ENCODE peak calls at places on chromosome 20, in nine cellular contexts. X is lung; W is CD8-positive, alpha-beta memory T cell; Q is Peyer's patch; O is body of pancreas; L is K562; D is heart left ventricle; I is right cardiac atrium; M is H9. F is an unnamed sample. For H3K9me3, the result is how much of the 10 kb centered on the place peaks cover.

GRCh38 chr20:1813674-1814635 is 81.3 kb upstream of the SIRPA start:
- DNase-seq in X (no peak), W (no peak), Q (no peak), O (no peak), L (no peak), D (no peak), I (no peak), M (no peak), F (no peak)

GRCh38 chr20:39081255-39081654 is 119.1 kb downstream of the DHX35 start:
- DNase-seq in X (peak), W (peak), Q (peak), O (peak), L (peak), D (peak), I (peak), M (peak), F (peak)

GRCh38 chr20:22821826-22822225 is 213.3 kb upstream of the SSTR4 start:
- DNase-seq in X (no peak), W (no peak), Q (no peak), O (no peak), L (no peak), D (no peak), I (no peak), M (no peak), F (no peak)

GRCh38 chr20:20799913-20800312 is 87.5 kb upstream of the RALGAPA2 start:
- DNase-seq in X (no peak), W (no peak), Q (no peak), O (no peak), L (no peak), D (no peak), I (no peak), M (no peak), F (no peak)

GRCh38 chr20:36745234-36745926 is 510 bp downstream of the NDRG3 start:
- DNase-seq in X (peak), W (no peak), Q (peak), O (no peak), L (no peak), D (peak), I (peak), M (no peak), F (no peak)

GRCh38 chr20:35607003-35607735 is 8.5 kb upstream of the SPAG4 start:
- DNase-seq in X (no peak), W (no peak), Q (no peak), O (no peak), L (no peak), D (no peak), I (no peak), M (no peak), F (no peak)

GRCh38 chr20:37627060-37627766 is 66.6 kb upstream of the CTNNBL1 start:
- DNase-seq in X (no peak), W (no peak), Q (no peak), O (peak), L (peak), D (peak), I (peak), M (peak), F (peak)

GRCh38 chr20:3032624-3033023 is 10.8 kb upstream of the GNRH2 start:
- DNase-seq in X (no peak), W (no peak), Q (no peak), O (no peak), L (no peak), D (no peak), I (peak), M (no peak), F (no peak)

GRCh38 chr20:37559312-37560027 is 31.8 kb upstream of the BLCAP start:
- DNase-seq in X (no peak), W (no peak), Q (no peak), O (no peak), L (no peak), D (no peak), I (no peak), M (no peak), F (no peak)

GRCh38 chr20:20594171-20594530 is 118.3 kb downstream of the RALGAPA2 start:
- DNase-seq in X (no peak), W (peak), Q (no peak), O (no peak), L (no peak), D (no peak), I (no peak), M (no peak), F (no peak)

GRCh38 chr20:20521736-20522135 is 153.8 kb downstream of the INSM1 start:
- DNase-seq in X (no peak), W (no peak), Q (no peak), O (no peak), L (no peak), D (no peak), I (no peak), M (no peak), F (no peak)

GRCh38 chr20:37257530-37257929 is 4.1 kb downstream of the GHRH start:
- DNase-seq in X (no peak), W (no peak), Q (no peak), O (no peak), L (no peak), D (no peak), I (no peak), M (no peak), F (no peak)

GRCh38 chr20:23246682-23247664 is 103.6 kb upstream of the NXT1 start:
- DNase-seq in X (no peak), W (no peak), Q (no peak), O (no peak), L (no peak), D (no peak), I (peak), M (no peak), F (no peak)

GRCh38 chr20:11173936-11174335 is 500.1 kb upstream of the JAG1 start:
- DNase-seq in X (no peak), W (no peak), Q (no peak), O (no peak), L (no peak), D (no peak), I (no peak), M (no peak), F (no peak)

GRCh38 chr20:53668981-53669380 is 75.3 kb upstream of the ZNF217 start:
- DNase-seq in X (no peak), W (no peak), Q (no peak), O (no peak), L (no peak), D (no peak), I (no peak), M (no peak), F (no peak)

GRCh38 chr20:10642859-10643559 is 30.8 kb downstream of the JAG1 start:
- DNase-seq in X (no peak), W (no peak), Q (no peak), O (no peak), L (no peak), D (no peak), I (no peak), M (no peak), F (no peak)

GRCh38 chr20:4853787-4854295 is 132.1 kb downstream of the PRND start:
- DNase-seq in X (no peak), W (no peak), Q (no peak), O (no peak), L (no peak), D (no peak), I (no peak), M (no peak), F (no peak)

GRCh38 chr20:44733341-44734069 is 12.2 kb upstream of the KCNK15 start:
- DNase-seq in X (peak), W (peak), Q (peak), O (peak), L (peak), D (no peak), I (peak), M (peak), F (no peak)

GRCh38 chr20:25054133-25054820 is 3.7 kb downstream of the ACSS1 start:
- DNase-seq in X (no peak), W (no peak), Q (no peak), O (peak), L (no peak), D (no peak), I (no peak), M (no peak), F (no peak)

GRCh38 chr20:34083137-34083536 is 28.9 kb downstream of the EIF2S2 start:
- DNase-seq in X (peak), W (no peak), Q (no peak), O (peak), L (peak), D (peak), I (peak), M (no peak), F (peak)

GRCh38 chr20:24350923-24351368 is 118.5 kb upstream of the SYNDIG1 start:
- DNase-seq in X (no peak), W (no peak), Q (no peak), O (no peak), L (no peak), D (no peak), I (no peak), M (no peak), F (no peak)

GRCh38 chr20:17611290-17611539 is 41.3 kb downstream of the DSTN start:
- DNase-seq in X (no peak), W (no peak), Q (no peak), O (no peak), L (no peak), D (no peak), I (no peak), M (no peak), F (no peak)

GRCh38 chr20:24502184-24502583 is 32.8 kb downstream of the SYNDIG1 start:
- DNase-seq in X (no peak), W (no peak), Q (no peak), O (peak), L (no peak), D (no peak), I (no peak), M (peak), F (no peak)

DNA sequence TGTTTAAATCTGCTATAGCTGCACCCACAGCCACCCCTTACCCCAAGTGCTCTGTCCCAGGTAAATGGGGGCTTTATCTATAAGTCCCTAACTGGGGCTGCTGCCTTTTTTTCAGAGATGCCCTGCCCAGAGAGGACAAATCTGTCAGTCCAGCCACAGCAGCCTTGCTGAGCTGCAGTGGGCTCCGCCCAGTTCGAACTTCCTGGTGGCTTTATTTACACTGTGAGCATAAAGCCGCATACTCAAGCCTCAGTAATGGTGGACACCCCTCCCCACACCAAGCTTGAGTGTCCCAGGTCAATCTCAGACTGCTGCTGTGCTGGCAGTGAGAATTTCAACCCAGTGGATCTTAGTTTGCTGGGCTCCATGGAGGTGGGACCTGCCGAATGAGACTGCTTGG is 505.2 kb downstream of the CBLN4 start:
- DNase-seq in X (no peak), W (no peak), Q (no peak), O (no peak), L (no peak), D (no peak), I (no peak), M (no peak), F (no peak)
- H3K9me3 ChIP-seq in X (under half), W (under half), Q (under half), O (under half), L (under half), D (under half), I (under half), M (under half), F (under half)

GRCh38 chr20:29301624-29302259 is 1955.7 kb upstream of the DEFB115 start:
- DNase-seq in X (no peak), W (no peak), Q (no peak), O (no peak), L (no peak), D (peak), I (no peak), M (no peak), F (no peak)
- H3K9me3 ChIP-seq in X (under half), W (under half), Q (under half), O (under half), L (under half), D (under half), I (under half), M (half or more), F (half or more)

GRCh38 chr20:32439132-32439829 is 81.2 kb downstream of the ASXL1 start:
- DNase-seq in X (no peak), W (no peak), Q (no peak), O (no peak), L (no peak), D (no peak), I (no peak), M (no peak), F (peak)

GRCh38 chr20:32436968-32437367 is 78.8 kb downstream of the ASXL1 start:
- DNase-seq in X (no peak), W (no peak), Q (peak), O (no peak), L (no peak), D (no peak), I (no peak), M (no peak), F (no peak)

GRCh38 chr20:32438331-32438858 is 80.3 kb downstream of the ASXL1 start:
- DNase-seq in X (no peak), W (no peak), Q (no peak), O (no peak), L (no peak), D (no peak), I (no peak), M (no peak), F (no peak)

GRCh38 chr20:32436142-32436861 is 78.2 kb downstream of the ASXL1 start:
- DNase-seq in X (no peak), W (no peak), Q (no peak), O (no peak), L (no peak), D (no peak), I (no peak), M (no peak), F (no peak)

GRCh38 chr20:32437391-32438074 is 79.4 kb downstream of the ASXL1 start:
- DNase-seq in X (no peak), W (no peak), Q (peak), O (no peak), L (no peak), D (no peak), I (no peak), M (no peak), F (no peak)
- H3K9me3 ChIP-seq in X (under half), W (under half), Q (under half), O (under half), L (under half), D (under half), I (under half), M (under half), F (under half)

GRCh38 chr20:59813126-59813947 is 120.1 kb downstream of the SYCP2 start:
- DNase-seq in X (peak), W (no peak), Q (no peak), O (no peak), L (no peak), D (no peak), I (no peak), M (peak), F (no peak)

GRCh38 chr20:59809630-59810375 is 123.6 kb downstream of the SYCP2 start:
- DNase-seq in X (peak), W (no peak), Q (no peak), O (no peak), L (no peak), D (no peak), I (no peak), M (no peak), F (no peak)

GRCh38 chr20:59812286-59813125 is 120.9 kb downstream of the SYCP2 start:
- DNase-seq in X (peak), W (no peak), Q (no peak), O (no peak), L (no peak), D (no peak), I (no peak), M (peak), F (no peak)

GRCh38 chr20:59810376-59811187 is 122.9 kb downstream of the SYCP2 start:
- DNase-seq in X (peak), W (no peak), Q (no peak), O (no peak), L (peak), D (no peak), I (no peak), M (peak), F (no peak)

DNA sequence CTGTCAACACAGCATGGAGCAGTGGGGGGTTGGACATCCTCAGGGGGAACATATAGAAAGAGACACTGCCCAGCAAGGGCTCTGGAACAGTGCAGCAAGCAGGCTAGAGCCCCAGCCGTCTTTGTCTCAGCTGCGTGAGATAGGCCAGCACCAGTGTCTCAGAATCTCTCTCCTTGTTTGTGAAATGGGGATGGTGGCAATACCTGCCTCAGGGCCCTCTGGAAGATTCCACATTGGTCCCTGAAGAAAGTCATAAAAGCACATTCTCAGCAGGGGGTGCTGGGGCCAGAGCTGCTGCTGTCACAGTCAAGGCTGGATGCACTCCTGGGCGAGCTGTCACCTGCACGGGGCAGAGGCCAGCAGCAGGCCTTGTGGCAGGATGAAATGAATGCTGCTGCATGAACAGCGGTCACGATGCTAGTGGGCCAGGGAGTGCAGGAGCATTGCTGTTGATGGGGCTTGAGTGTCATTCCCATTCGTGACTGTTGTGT is 121.7 kb downstream of the SYCP2 start:
- DNase-seq in X (peak), W (no peak), Q (no peak), O (no peak), L (no peak), D (no peak), I (no peak), M (peak), F (no peak)
- H3K9me3 ChIP-seq in X (under half), W (under half), Q (under half), O (under half), L (under half), D (under half), I (under half), M (under half), F (under half)

GRCh38 chr20:55714082-55714481 is 291.2 kb downstream of the CBLN4 start:
- DNase-seq in X (no peak), W (no peak), Q (no peak), O (no peak), L (no peak), D (no peak), I (peak), M (no peak), F (no peak)
- H3K9me3 ChIP-seq in X (under half), W (under half), Q (under half), O (under half), L (under half), D (under half), I (under half), M (under half), F (under half)

DNA sequence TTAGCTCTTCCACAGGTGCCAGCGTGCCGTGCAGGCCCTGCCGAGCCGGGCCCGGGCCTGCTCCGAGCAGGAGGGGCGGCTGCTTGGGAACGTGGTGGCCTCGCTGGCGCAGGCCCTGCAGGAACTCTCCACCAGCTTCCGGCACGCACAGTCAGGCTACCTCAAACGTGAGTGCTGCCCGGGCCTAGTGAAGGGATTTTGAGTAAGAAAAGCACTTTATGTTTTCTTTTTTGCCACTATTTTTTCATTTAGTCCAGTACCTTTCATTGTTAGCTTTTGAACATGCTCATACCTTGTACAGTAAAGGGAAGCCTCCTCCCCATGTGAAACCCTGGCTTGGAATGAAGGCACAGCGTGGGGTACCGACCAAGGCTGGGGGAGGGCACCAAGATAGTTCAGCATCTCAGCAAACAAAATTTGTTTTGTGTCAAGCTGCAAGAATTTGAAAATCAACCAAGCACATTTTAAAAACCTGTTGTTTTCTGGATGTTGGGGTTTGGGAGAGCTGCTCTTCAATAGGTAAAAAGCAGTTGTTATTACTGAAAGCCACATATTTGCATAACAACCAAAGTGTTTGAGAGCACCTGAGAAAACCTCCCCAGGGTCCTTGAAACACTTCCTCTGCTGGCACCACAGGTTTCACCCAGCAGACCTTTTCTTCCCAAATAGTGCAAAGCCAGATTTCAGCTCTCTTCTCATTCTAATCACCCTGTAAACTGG is 18.4 kb downstream of the STX16 start:
- DNase-seq in X (no peak), W (no peak), Q (no peak), O (no peak), L (no peak), D (no peak), I (no peak), M (peak), F (no peak)
- H3K9me3 ChIP-seq in X (under half), W (under half), Q (under half), O (under half), L (under half), D (under half), I (under half), M (under half), F (under half)

DNA sequence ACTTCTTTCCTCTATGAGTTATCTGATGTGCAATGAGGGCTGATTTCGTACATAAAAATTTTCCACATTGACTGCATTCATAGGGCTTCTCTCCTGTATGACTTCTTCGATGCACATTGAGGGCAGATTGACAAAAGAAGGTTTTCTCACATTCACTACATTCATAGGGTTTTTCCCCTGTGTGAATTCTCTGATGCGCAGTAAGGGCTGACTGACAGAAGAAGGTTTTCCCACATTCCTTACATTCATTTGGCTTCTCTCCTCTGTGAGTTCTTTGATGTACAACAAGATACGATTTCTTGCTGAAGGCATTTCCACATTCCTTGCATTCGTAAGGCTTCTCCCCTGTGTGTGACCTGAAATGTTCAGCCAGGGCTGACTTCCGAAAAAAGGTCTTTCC is 11.4 kb downstream of the ZNF334 start:
- DNase-seq in X (no peak), W (no peak), Q (no peak), O (no peak), L (no peak), D (no peak), I (no peak), M (no peak), F (no peak)
- H3K9me3 ChIP-seq in X (under half), W (under half), Q (under half), O (under half), L (under half), D (under half), I (under half), M (half or more), F (under half)

DNA sequence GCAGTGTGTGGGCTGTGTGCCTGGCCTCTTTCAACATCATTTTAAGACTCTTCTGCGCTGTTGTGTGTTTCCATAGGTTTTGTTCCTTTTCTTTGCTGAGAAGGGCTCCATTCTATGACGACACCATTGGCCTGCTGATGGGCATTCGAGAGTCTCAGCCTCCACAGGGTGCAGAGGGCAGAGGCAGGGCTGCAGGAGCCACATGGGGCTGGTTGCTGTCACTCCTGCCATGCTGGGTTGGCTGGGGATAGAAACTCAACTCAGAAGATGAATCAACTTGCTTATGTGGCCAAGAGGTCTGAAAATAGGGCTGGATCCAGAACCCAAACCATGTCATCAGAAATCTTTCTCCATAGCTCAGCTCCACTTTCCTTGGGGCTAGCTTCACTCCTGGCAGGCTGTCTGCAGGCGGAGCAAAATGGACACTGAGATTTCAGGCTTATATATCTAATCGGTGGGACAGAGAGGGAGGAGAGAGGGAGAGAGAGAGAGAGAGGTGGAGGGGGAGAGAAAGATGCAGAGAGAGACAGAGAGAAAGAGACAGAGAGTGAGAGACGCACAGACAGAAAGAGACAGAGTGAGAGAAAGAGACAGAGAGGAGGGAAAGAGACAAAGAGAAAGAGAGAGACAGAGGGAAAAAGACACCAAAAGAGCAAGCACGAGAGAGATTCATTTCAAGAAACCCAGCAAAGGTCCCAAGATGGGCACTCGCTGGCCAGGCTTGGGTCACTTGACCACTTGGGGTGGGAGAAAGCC is 68.3 kb upstream of the SLCO4A1 start:
- DNase-seq in X (no peak), W (no peak), Q (no peak), O (no peak), L (no peak), D (no peak), I (no peak), M (no peak), F (no peak)
- H3K9me3 ChIP-seq in X (under half), W (under half), Q (under half), O (under half), L (under half), D (under half), I (under half), M (under half), F (under half)

F was measured in AG04450.